ENCODE peak calls at places on chromosomes 16 and 17, in ten cellular contexts. E is activated CD4-positive, alpha-beta T cell treated with anti-CD3 and anti-CD28 coated beads, Interleukin-2, amount 50 U/mL, for 1 hour; W is body of pancreas; C is heart right ventricle; S is transverse colon; N is activated gamma-delta T cell; T is adipocyte; B is EL; M is posterior cingulate gyrus; U is stimulated activated CD4-positive, alpha-beta T cell treated with anti-CD3 and anti-CD28 coated beads, Interleukin-2, amount 100 ng/mL, for 48 hours. V is an unnamed sample.

GRCh38 chr16:189604-190186 is 9.4 kb downstream of the HBQ1 start:
- DNase-seq in E (no peak), U (no peak), C (no peak), N (no peak), T (no peak), B (no peak), M (no peak), S (no peak), W (no peak), V (no peak)

GRCh38 chr16:85096921-85097320 is 15.4 kb downstream of the CIBAR2 start:
- DNase-seq in W (no peak), M (no peak), S (no peak), E (no peak), B (no peak), T (no peak), N (no peak), C (no peak), U (no peak), V (no peak)

GRCh38 chr17:44115585-44116415 is 7.6 kb downstream of the HDAC5 start:
- DNase-seq in W (no peak), M (peak), B (peak), S (no peak), T (peak), U (no peak), N (no peak), C (no peak), E (no peak), V (no peak)

GRCh38 chr17:80909635-80910034 is 82.0 kb upstream of the CHMP6 start:
- DNase-seq in S (no peak), U (no peak), C (no peak), T (no peak), B (no peak), W (no peak), E (no peak), M (no peak), N (no peak), V (no peak)

GRCh38 chr16:81494888-81495287 is 50.3 kb downstream of the CMIP start:
- DNase-seq in N (no peak), M (no peak), B (no peak), U (no peak), S (no peak), E (no peak), C (no peak), T (no peak), W (no peak), V (no peak)

GRCh38 chr17:27224526-27225315 is 69.2 kb upstream of the WSB1 start:
- DNase-seq in T (no peak), B (peak), W (no peak), U (no peak), M (no peak), E (no peak), S (no peak), N (no peak), C (no peak), V (no peak)

GRCh38 chr16:1446296-1447080 is 2.1 kb upstream of the CCDC154 start:
- DNase-seq in S (no peak), M (no peak), U (no peak), B (no peak), E (no peak), C (no peak), W (no peak), N (no peak), T (no peak), V (no peak)

GRCh38 chr16:3819741-3820724 is 60.5 kb downstream of the CREBBP start:
- DNase-seq in C (peak), S (peak), N (no peak), B (peak), W (peak), E (no peak), M (no peak), U (no peak), T (peak), V (peak)

GRCh38 chr17:21463779-21464407 is 87.7 kb downstream of the KCNJ12 start:
- DNase-seq in C (no peak), S (no peak), M (peak), E (no peak), U (no peak), T (peak), B (no peak), N (no peak), W (no peak), V (no peak)

GRCh38 chr16:7866144-7866543 is 533.5 kb downstream of the RBFOX1 start:
- DNase-seq in S (no peak), W (no peak), C (no peak), N (no peak), B (no peak), E (no peak), U (no peak), M (no peak), T (no peak), V (no peak)

GRCh38 chr17:41775394-41776226 is 10.9 kb downstream of the JUP start:
- DNase-seq in E (no peak), W (no peak), B (no peak), U (no peak), T (no peak), N (no peak), C (peak), S (peak), M (peak), V (no peak)

GRCh38 chr16:75726390-75726789 is at the start of gene CPHXL:
- DNase-seq in B (no peak), T (no peak), M (no peak), E (no peak), S (no peak), U (no peak), C (no peak), W (no peak), N (no peak), V (no peak)

GRCh38 chr17:78368348-78368747 is 8.5 kb upstream of the SOCS3 start:
- DNase-seq in U (no peak), N (no peak), B (no peak), W (no peak), E (no peak), M (peak), S (no peak), C (no peak), T (no peak), V (peak)

GRCh38 chr17:68794636-68795503 is 160.3 kb downstream of the ABCA8 start:
- DNase-seq in C (peak), W (no peak), M (peak), S (no peak), N (no peak), T (peak), B (peak), E (no peak), U (no peak), V (no peak)

GRCh38 chr16:73071131-73071940 is 23.4 kb upstream of the ZFHX3 start:
- DNase-seq in E (no peak), T (no peak), N (no peak), B (peak), S (peak), M (no peak), C (no peak), U (no peak), W (peak), V (no peak)

GRCh38 chr16:67462279-67462655 is 18.7 kb downstream of the ATP6V0D1 start:
- DNase-seq in N (no peak), C (no peak), S (no peak), B (no peak), M (no peak), W (no peak), T (no peak), U (no peak), E (no peak), V (no peak)

GRCh38 chr17:7294614-7295153 is at the start of gene YBX2:
- DNase-seq in B (peak), C (peak), U (peak), E (peak), W (peak), T (peak), N (peak), S (peak), M (peak), V (peak)

GRCh38 chr16:50597563-50598255 is 49.5 kb downstream of the NKD1 start:
- DNase-seq in C (no peak), E (no peak), B (no peak), T (no peak), S (no peak), M (peak), W (no peak), N (no peak), U (no peak), V (no peak)

GRCh38 chr16:4052801-4053662 is 63.2 kb downstream of the ADCY9 start:
- DNase-seq in W (peak), S (peak), E (no peak), C (peak), U (no peak), B (peak), N (no peak), M (peak), T (peak), V (peak)

GRCh38 chr16:89431158-89431584 is 59.2 kb downstream of the ANKRD11 start:
- DNase-seq in C (no peak), S (peak), E (no peak), N (no peak), U (no peak), M (peak), T (peak), B (peak), W (no peak), V (peak)

GRCh38 chr16:59179446-59180082 is 445.4 kb upstream of the GOT2 start:
- DNase-seq in W (no peak), E (no peak), N (no peak), B (peak), C (no peak), M (no peak), S (no peak), T (no peak), U (no peak), V (no peak)

GRCh38 chr17:80855968-80856862 is 135.4 kb upstream of the CHMP6 start:
- DNase-seq in M (peak), W (no peak), N (no peak), U (peak), E (peak), T (peak), C (peak), S (peak), B (peak), V (no peak)

GRCh38 chr17:50681260-50682200 is 26.2 kb downstream of the ANKRD40 start:
- DNase-seq in U (no peak), W (no peak), T (peak), C (peak), N (no peak), E (no peak), B (peak), S (no peak), M (peak), V (peak)

GRCh38 chr17:82253179-82253544 is 20.3 kb downstream of the CSNK1D start:
- DNase-seq in C (no peak), M (no peak), S (no peak), U (no peak), N (no peak), W (no peak), T (no peak), B (no peak), E (no peak), V (no peak)

GRCh38 chr16:86990451-86990850 is 326.7 kb downstream of the C16orf95 start:
- DNase-seq in W (no peak), C (no peak), S (no peak), E (no peak), U (no peak), B (no peak), N (no peak), M (no peak), T (no peak), V (no peak)

GRCh38 chr17:20189322-20189721 is 180.2 kb downstream of the SPECC1 start:
- DNase-seq in M (peak), T (peak), N (no peak), W (no peak), U (no peak), E (no peak), C (no peak), B (peak), S (no peak), V (no peak)

GRCh38 chr17:17096438-17097178 is 54.4 kb downstream of the MPRIP start:
- DNase-seq in E (no peak), N (no peak), U (no peak), C (no peak), S (peak), W (no peak), T (peak), B (peak), M (peak), V (no peak)

GRCh38 chr17:57747221-57748017 is 2.3 kb upstream of the CCDC182 start:
- DNase-seq in W (peak), E (peak), N (no peak), U (peak), C (peak), B (peak), T (peak), S (peak), M (peak), V (peak)